ENCODE peak calls at places on chromosomes 2 and 18, in eight cellular contexts. D is central memory CD4-positive, alpha-beta T cell; I is ovary; L is T-helper 1 cell; P is WTC11; E is stimulated activated naive CD8-positive, alpha-beta T cell treated with anti-CD3 and anti-CD28 coated beads, Interleukin-15, Interleukin-2, amounts not matched to agents 100 U/mL and 50 U/mL, for 24 hours; X is brain microvascular endothelial cell; M is ELR. V is an unnamed sample.

GRCh38 chr2:150789376-150789905 is 302.0 kb upstream of the RND3 start:
- DNase-seq in P (no peak), I (no peak), X (no peak), D (no peak), M (no peak), E (no peak), L (no peak), V (no peak)

GRCh38 chr18:31206787-31207381 is 44.2 kb upstream of the DSC1 start:
- DNase-seq in D (no peak), M (peak; percentile 45), X (peak; percentile 33), L (no peak), I (no peak), E (no peak), P (peak; percentile 46), V (no peak)

GRCh38 chr18:3616142-3616541 is 166.2 kb downstream of the TGIF1 start:
- DNase-seq in D (no peak), E (no peak), P (no peak), L (no peak), I (no peak), M (no peak), X (no peak), V (no peak)

GRCh38 chr2:19348692-19349091 is 9.7 kb downstream of the OSR1 start:
- DNase-seq in D (no peak), M (no peak), X (no peak), P (no peak), I (no peak), L (no peak), E (no peak), V (no peak)

GRCh38 chr2:10103179-10103578 is 19.4 kb upstream of the RRM2 start:
- DNase-seq in I (no peak), P (no peak), L (no peak), D (no peak), M (no peak), X (no peak), E (no peak), V (no peak)

GRCh38 chr2:37637122-37637875 is 34.1 kb downstream of the CDC42EP3 start:
- DNase-seq in I (no peak), P (no peak), D (no peak), L (no peak), M (no peak), X (no peak), E (no peak), V (no peak)

GRCh38 chr2:98912221-98912851 is 23.7 kb downstream of the CRACDL start:
- DNase-seq in D (no peak), L (no peak), M (peak; percentile 78), X (peak; percentile 82), P (no peak), E (no peak), I (peak; percentile 53), V (no peak)

GRCh38 chr2:45722477-45722876 is 71.0 kb downstream of the PRKCE start:
- DNase-seq in E (no peak), I (no peak), M (no peak), D (no peak), P (no peak), X (no peak), L (no peak), V (no peak)

GRCh38 chr2:189521686-189522434 is 58.7 kb downstream of the SLC40A1 start:
- DNase-seq in X (no peak), D (no peak), E (no peak), M (no peak), I (no peak), L (no peak), P (no peak), V (no peak)

GRCh38 chr2:152307863-152308262 is 27.1 kb upstream of the FMNL2 start:
- DNase-seq in M (no peak), P (no peak), X (no peak), D (no peak), L (no peak), E (no peak), I (no peak), V (no peak)

GRCh38 chr2:130370490-130370889 is 14.6 kb downstream of the PTPN18 start:
- DNase-seq in L (no peak), P (no peak), D (peak; percentile 58), X (no peak), M (no peak), I (no peak), E (peak; percentile 42), V (no peak)

GRCh38 chr2:158489366-158490112 is 32.8 kb downstream of the PKP4 start:
- DNase-seq in P (no peak), L (no peak), I (no peak), E (no peak), M (no peak), D (no peak), X (no peak), V (no peak)

GRCh38 chr18:65924878-65925277 is 174.1 kb downstream of the CDH7 start:
- DNase-seq in P (no peak), X (no peak), I (no peak), E (no peak), M (no peak), D (no peak), L (no peak), V (no peak)

GRCh38 chr2:236867441-236868260 is 218.0 kb upstream of the COPS8 start:
- DNase-seq in M (peak; percentile 75), E (no peak), X (no peak), P (no peak), I (no peak), D (no peak), L (no peak), V (no peak)

GRCh38 chr2:11505652-11506610 is 27.9 kb upstream of the GREB1 start:
- DNase-seq in M (peak; percentile 38), P (no peak), X (no peak), D (no peak), L (no peak), I (no peak), E (no peak), V (no peak)

GRCh38 chr18:25672490-25672889 is 320.5 kb upstream of the ZNF521 start:
- DNase-seq in X (no peak), M (no peak), D (no peak), E (no peak), L (no peak), I (no peak), P (peak; percentile 81), V (no peak)

GRCh38 chr2:164910091-164910899 is 45.0 kb downstream of the SLC38A11 start:
- DNase-seq in L (no peak), D (no peak), I (no peak), E (no peak), P (no peak), X (peak; percentile 69), M (peak; percentile 64), V (no peak)

GRCh38 chr2:47653909-47654789 is 128.8 kb upstream of the MSH6 start:
- DNase-seq in P (peak; percentile 57), E (no peak), L (no peak), I (peak; percentile 42), D (no peak), M (peak; percentile 15), X (peak; percentile 8), V (no peak)

V was measured in T follicular helper cell.